ENCODE peak calls at places on chromosomes 3 and 15, in seven cellular contexts. W is neural progenitor cell, X is Panc1, A is SJCRH30, L is A549, K is kidney, J is left lung. N is an unnamed sample.

GRCh38 chr3:139894638-139894989 is 40.4 kb upstream of the CLSTN2 start:
- DNase-seq in W (no peak), X (no peak), A (no peak), L (no peak), K (no peak), J (no peak), N (no peak)

GRCh38 chr3:185070491-185071335 is 82.1 kb downstream of the C3orf70 start:
- DNase-seq in W (peak), X (no peak), A (peak), L (peak), K (no peak), J (no peak), N (no peak)

GRCh38 chr3:18354706-18355105 is 70.4 kb downstream of the SATB1 start:
- DNase-seq in W (no peak), X (no peak), A (no peak), L (no peak), K (no peak), J (no peak), N (no peak)

GRCh38 chr3:14141144-14141543 is 16.3 kb downstream of the TMEM43 start:
- DNase-seq in W (no peak), X (no peak), A (no peak), L (no peak), K (no peak), J (no peak), N (no peak)

GRCh38 chr3:115623414-115623868 is at the start of gene GAP43:
- DNase-seq in W (peak), X (no peak), A (peak), L (peak), K (peak), J (peak), N (no peak)

GRCh38 chr15:95887666-95888480 is 442.6 kb upstream of the NR2F2 start:
- DNase-seq in W (no peak), X (no peak), A (peak), L (no peak), K (no peak), J (no peak), N (no peak)

GRCh38 chr15:34821907-34822306 is 26.6 kb upstream of the ACTC1 start:
- DNase-seq in W (no peak), X (no peak), A (no peak), L (no peak), K (no peak), J (no peak), N (no peak)

GRCh38 chr3:157494581-157495281 is 8.5 kb downstream of the VEPH1 start:
- DNase-seq in W (no peak), X (no peak), A (no peak), L (no peak), K (no peak), J (no peak), N (no peak)

GRCh38 chr3:185709241-185709955 is 115.4 kb downstream of the IGF2BP2 start:
- DNase-seq in W (no peak), X (no peak), A (no peak), L (no peak), K (no peak), J (no peak), N (no peak)

GRCh38 chr3:17544632-17545031 is 197.8 kb downstream of the TBC1D5 start:
- DNase-seq in W (no peak), X (no peak), A (no peak), L (peak), K (no peak), J (no peak), N (no peak)

GRCh38 chr3:178205750-178206149 is 330.5 kb upstream of the KCNMB2 start:
- DNase-seq in W (no peak), X (no peak), A (no peak), L (no peak), K (no peak), J (no peak), N (no peak)

GRCh38 chr3:30112904-30113484 is 493.4 kb upstream of the TGFBR2 start:
- DNase-seq in W (peak), X (peak), A (peak), L (peak), K (no peak), J (no peak), N (no peak)

GRCh38 chr3:32719931-32720330 is 34.9 kb downstream of the CNOT10 start:
- DNase-seq in W (no peak), X (no peak), A (no peak), L (no peak), K (no peak), J (no peak), N (no peak)

GRCh38 chr3:131394400-131394799 is 12.8 kb downstream of the NUDT16 start:
- DNase-seq in W (no peak), X (no peak), A (no peak), L (no peak), K (no peak), J (no peak), N (no peak)

GRCh38 chr15:100602822-100603393 is 519 bp downstream of the ASB7 start:
- DNase-seq in W (peak), X (no peak), A (no peak), L (peak), K (no peak), J (no peak), N (peak)

GRCh38 chr15:77573826-77574225 is 58.9 kb downstream of the LINGO1 start:
- DNase-seq in W (no peak), X (no peak), A (no peak), L (no peak), K (no peak), J (no peak), N (no peak)

GRCh38 chr15:42800731-42801474 is 64.0 kb upstream of the CDAN1 start:
- DNase-seq in W (peak), X (no peak), A (peak), L (peak), K (no peak), J (no peak), N (no peak)

DNA sequence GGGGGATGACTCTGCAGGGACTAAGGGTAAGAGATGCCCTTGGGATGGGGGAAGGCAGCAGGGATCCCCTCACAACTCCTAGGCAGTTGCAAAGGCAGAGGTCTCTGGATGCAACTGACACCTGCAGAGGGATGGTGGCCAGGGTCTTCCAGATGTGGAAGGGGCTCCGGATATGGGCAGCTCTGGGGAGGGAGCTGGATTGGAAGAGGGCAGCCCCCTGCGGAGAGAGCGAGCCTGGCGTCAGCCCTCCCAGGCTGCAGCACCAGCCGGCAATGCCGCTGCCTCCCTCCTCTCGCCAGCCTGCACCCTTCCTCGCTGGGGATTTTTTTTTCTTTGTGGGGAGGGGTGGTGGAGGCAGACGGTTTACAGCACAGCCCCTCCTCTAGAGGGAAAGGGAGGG is 1.7 kb downstream of the INSYN1 start:
- DNase-seq in W (no peak), X (no peak), A (no peak), L (no peak), K (no peak), J (no peak), N (no peak)
- H3K4me3 ChIP-seq in W (peak), X (no peak), A (no peak), L (no peak), K (no peak), J (peak), N (no peak)

GRCh38 chr15:87817553-87817952 is 439.0 kb downstream of the NTRK3 start:
- DNase-seq in W (no peak), X (no peak), A (no peak), L (no peak), K (no peak), J (no peak), N (no peak)
- H3K27ac ChIP-seq in W (no peak), X (no peak), A (no peak), L (peak), K (no peak), J (no peak), N (peak)

GRCh38 chr3:173044998-173045397 is 96.0 kb downstream of the SPATA16 start:
- DNase-seq in W (no peak), X (no peak), A (no peak), L (no peak), K (no peak), J (no peak), N (no peak)

GRCh38 chr3:173038484-173038871 is 102.6 kb downstream of the SPATA16 start:
- DNase-seq in W (no peak), X (no peak), A (no peak), L (no peak), K (no peak), J (no peak), N (no peak)

GRCh38 chr3:173045770-173046382 is 95.2 kb downstream of the SPATA16 start:
- DNase-seq in W (no peak), X (no peak), A (no peak), L (no peak), K (no peak), J (no peak), N (no peak)

GRCh38 chr3:173037840-173038483 is 103.1 kb downstream of the SPATA16 start:
- DNase-seq in W (no peak), X (no peak), A (no peak), L (no peak), K (no peak), J (no peak), N (no peak)

GRCh38 chr3:173043757-173044156 is 97.3 kb downstream of the SPATA16 start:
- DNase-seq in W (no peak), X (no peak), A (no peak), L (no peak), K (no peak), J (no peak), N (no peak)
- H3K4me3 ChIP-seq in W (no peak), X (no peak), A (no peak), L (no peak), K (no peak), J (no peak), N (no peak)

GRCh38 chr3:141307351-141308059 is 60.8 kb upstream of the ZBTB38 start:
- DNase-seq in W (no peak), X (no peak), A (no peak), L (no peak), K (no peak), J (no peak), N (no peak)

GRCh38 chr3:141311170-141311495 is 57.2 kb upstream of the ZBTB38 start:
- DNase-seq in W (peak), X (no peak), A (no peak), L (no peak), K (no peak), J (no peak), N (no peak)

GRCh38 chr3:141306922-141307321 is 61.4 kb upstream of the ZBTB38 start:
- DNase-seq in W (no peak), X (no peak), A (no peak), L (no peak), K (no peak), J (no peak), N (no peak)

GRCh38 chr3:141306276-141306675 is 62.0 kb upstream of the ZBTB38 start:
- DNase-seq in W (no peak), X (no peak), A (no peak), L (no peak), K (no peak), J (no peak), N (no peak)

DNA sequence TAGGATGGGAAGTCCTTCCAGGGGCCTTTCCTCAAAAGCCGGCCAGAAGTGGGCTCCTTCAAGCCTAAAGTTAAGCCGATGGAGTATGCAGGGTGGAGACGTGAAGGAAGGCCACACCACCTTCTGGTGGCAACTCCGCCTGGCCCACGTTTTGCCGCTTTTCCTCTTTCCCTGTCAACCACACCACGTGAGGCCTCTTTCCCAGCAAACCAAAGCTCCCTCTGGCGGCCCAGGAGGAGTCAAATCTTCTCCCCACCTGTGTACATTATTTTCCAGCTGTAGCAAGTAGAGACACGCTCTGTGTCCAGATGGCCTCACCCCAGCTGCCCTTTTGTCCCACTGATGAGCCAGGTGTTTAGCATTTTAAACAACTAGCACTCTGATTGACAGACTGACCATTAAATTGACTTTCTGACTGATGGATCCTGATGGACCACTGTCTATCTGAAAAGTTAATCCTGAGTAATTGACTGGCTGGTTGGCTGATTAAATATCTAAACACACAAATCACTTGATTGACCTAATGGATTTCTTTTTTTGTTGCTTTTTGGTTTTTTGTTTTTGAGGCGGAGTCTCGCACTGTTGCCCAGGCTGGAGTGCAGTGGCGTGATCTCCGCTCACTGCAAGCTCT is 59.6 kb upstream of the ZBTB38 start:
- DNase-seq in W (peak), X (no peak), A (peak), L (peak), K (peak), J (peak), N (no peak)
- H3K27ac ChIP-seq in W (no peak), X (no peak), A (no peak), L (peak), K (no peak), J (no peak), N (no peak)

GRCh38 chr15:67130166-67130565 is 64.8 kb downstream of the SMAD3 start:
- DNase-seq in W (no peak), X (no peak), A (no peak), L (no peak), K (no peak), J (no peak), N (no peak)
- H3K4me3 ChIP-seq in W (no peak), X (no peak), A (no peak), L (no peak), K (no peak), J (no peak), N (no peak)

GRCh38 chr15:59274126-59274970 is 67.7 kb downstream of the LDHAL6B start:
- DNase-seq in W (no peak), X (no peak), A (no peak), L (peak), K (no peak), J (no peak), N (no peak)
- H3K27ac ChIP-seq in W (no peak), X (peak), A (no peak), L (peak), K (no peak), J (no peak), N (peak)

GRCh38 chr15:62896969-62897486 is 145.5 kb upstream of the TPM1 start:
- DNase-seq in W (peak), X (peak), A (peak), L (peak), K (peak), J (peak), N (peak)

GRCh38 chr15:62895905-62896316 is 146.6 kb upstream of the TPM1 start:
- DNase-seq in W (no peak), X (peak), A (no peak), L (peak), K (no peak), J (no peak), N (no peak)

GRCh38 chr15:62899090-62899493 is 143.5 kb upstream of the TPM1 start:
- DNase-seq in W (no peak), X (no peak), A (no peak), L (peak), K (no peak), J (no peak), N (no peak)

GRCh38 chr15:62896380-62896866 is 146.1 kb upstream of the TPM1 start:
- DNase-seq in W (no peak), X (no peak), A (peak), L (peak), K (no peak), J (no peak), N (peak)

DNA sequence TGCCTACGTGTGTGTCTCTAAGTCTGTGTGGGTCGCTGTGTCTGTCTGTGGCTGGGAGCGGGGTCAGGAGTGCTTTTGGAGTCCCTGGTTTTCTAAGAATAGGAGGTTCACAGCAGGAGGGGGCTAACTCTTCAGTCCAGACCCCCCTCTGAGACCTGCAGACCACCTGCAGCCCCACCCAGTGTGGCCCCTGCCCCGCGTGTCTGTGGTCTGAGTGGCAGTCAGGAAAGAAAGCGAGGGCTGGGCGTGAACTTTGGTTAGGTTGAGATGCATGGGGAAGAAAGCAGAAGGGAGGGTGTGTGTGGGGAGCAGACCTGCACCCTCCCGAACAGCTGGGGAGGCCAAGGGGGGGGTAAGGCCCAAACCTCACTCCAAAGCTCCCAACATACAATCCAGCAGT is 144.9 kb upstream of the TPM1 start:
- DNase-seq in W (no peak), X (no peak), A (peak), L (no peak), K (no peak), J (no peak), N (no peak)
- H3K4me3 ChIP-seq in W (no peak), X (no peak), A (peak), L (peak), K (no peak), J (no peak), N (no peak)